ENCODE peak calls at places on chromosomes 16 and 17, in seven cellular contexts. One of them, this sample, is unnamed.

GRCh38 chr16:8567355-8568230 is 22.7 kb downstream of the TMEM114 start:
- DNase-seq in CD4-positive, alpha-beta memory T cell: peak; percentile 77
- DNase-seq in neural progenitor cell: peak; percentile 96
- DNase-seq in stomach: peak; percentile 70
- DNase-seq in SJSA1: peak; percentile 83
- DNase-seq in CD8-positive, alpha-beta memory T cell: peak; percentile 79
- DNase-seq in GM23248: peak; percentile 96
- DNase-seq in this sample: peak; percentile 80

GRCh38 chr17:54881255-54881972 is 19.2 kb upstream of the TOM1L1 start:
- DNase-seq in CD4-positive, alpha-beta memory T cell: no peak
- DNase-seq in neural progenitor cell: no peak
- DNase-seq in stomach: no peak
- DNase-seq in SJSA1: no peak
- DNase-seq in CD8-positive, alpha-beta memory T cell: no peak
- DNase-seq in GM23248: no peak
- DNase-seq in this sample: no peak

GRCh38 chr17:21283482-21284318 is 811 bp upstream of the MAP2K3 start:
- DNase-seq in CD4-positive, alpha-beta memory T cell: peak; percentile 10
- DNase-seq in neural progenitor cell: peak; percentile 54
- DNase-seq in stomach: peak; percentile 52
- DNase-seq in SJSA1: no peak
- DNase-seq in CD8-positive, alpha-beta memory T cell: peak; percentile 49
- DNase-seq in GM23248: peak; percentile 67
- DNase-seq in this sample: no peak

GRCh38 chr17:14014647-14015046 is 54.7 kb upstream of the COX10 start:
- DNase-seq in CD4-positive, alpha-beta memory T cell: no peak
- DNase-seq in neural progenitor cell: no peak
- DNase-seq in stomach: no peak
- DNase-seq in SJSA1: no peak
- DNase-seq in CD8-positive, alpha-beta memory T cell: no peak
- DNase-seq in GM23248: peak; percentile 79
- DNase-seq in this sample: no peak

GRCh38 chr17:69462882-69463281 is 48.4 kb downstream of the MAP2K6 start:
- DNase-seq in CD4-positive, alpha-beta memory T cell: no peak
- DNase-seq in neural progenitor cell: no peak
- DNase-seq in stomach: no peak
- DNase-seq in SJSA1: no peak
- DNase-seq in CD8-positive, alpha-beta memory T cell: no peak
- DNase-seq in GM23248: no peak
- DNase-seq in this sample: no peak

GRCh38 chr17:73769480-73769879 is 125.2 kb upstream of the SDK2 start:
- DNase-seq in CD4-positive, alpha-beta memory T cell: no peak
- DNase-seq in neural progenitor cell: no peak
- DNase-seq in stomach: no peak
- DNase-seq in SJSA1: no peak
- DNase-seq in CD8-positive, alpha-beta memory T cell: no peak
- DNase-seq in GM23248: peak; percentile 4
- DNase-seq in this sample: no peak

GRCh38 chr16:71895679-71896385 is 501 bp downstream of the IST1 start:
- DNase-seq in CD4-positive, alpha-beta memory T cell: no peak
- DNase-seq in neural progenitor cell: peak; percentile 42
- DNase-seq in stomach: peak; percentile 37
- DNase-seq in SJSA1: peak; percentile 44
- DNase-seq in CD8-positive, alpha-beta memory T cell: peak; percentile 66
- DNase-seq in GM23248: peak; percentile 68
- DNase-seq in this sample: no peak

GRCh38 chr16:46621006-46621629 is at the start of gene SHCBP1:
- DNase-seq in CD4-positive, alpha-beta memory T cell: peak; percentile 63
- DNase-seq in neural progenitor cell: peak; percentile 90
- DNase-seq in stomach: peak; percentile 76
- DNase-seq in SJSA1: peak; percentile 92
- DNase-seq in CD8-positive, alpha-beta memory T cell: peak; percentile 77
- DNase-seq in GM23248: peak; percentile 98
- DNase-seq in this sample: no peak

GRCh38 chr16:86834451-86835035 is 256.2 kb downstream of the FOXL1 start:
- DNase-seq in CD4-positive, alpha-beta memory T cell: no peak
- DNase-seq in neural progenitor cell: peak; percentile 71
- DNase-seq in stomach: no peak
- DNase-seq in SJSA1: peak; percentile 88
- DNase-seq in CD8-positive, alpha-beta memory T cell: no peak
- DNase-seq in GM23248: peak; percentile 30
- DNase-seq in this sample: peak; percentile 47

GRCh38 chr17:7956208-7956965 is 24.4 kb downstream of the CNTROB start:
- DNase-seq in CD4-positive, alpha-beta memory T cell: no peak
- DNase-seq in neural progenitor cell: no peak
- DNase-seq in stomach: no peak
- DNase-seq in SJSA1: no peak
- DNase-seq in CD8-positive, alpha-beta memory T cell: no peak
- DNase-seq in GM23248: no peak
- DNase-seq in this sample: no peak

GRCh38 chr16:66515543-66516171 is 34.3 kb downstream of the TK2 start:
- DNase-seq in CD4-positive, alpha-beta memory T cell: no peak
- DNase-seq in neural progenitor cell: no peak
- DNase-seq in stomach: no peak
- DNase-seq in SJSA1: peak; percentile 92
- DNase-seq in CD8-positive, alpha-beta memory T cell: no peak
- DNase-seq in GM23248: peak; percentile 80
- DNase-seq in this sample: no peak

GRCh38 chr16:66510711-66511614 is 39.0 kb downstream of the TK2 start:
- DNase-seq in CD4-positive, alpha-beta memory T cell: no peak
- DNase-seq in neural progenitor cell: peak; percentile 22
- DNase-seq in stomach: peak; percentile 66
- DNase-seq in SJSA1: peak; percentile 32
- DNase-seq in CD8-positive, alpha-beta memory T cell: no peak
- DNase-seq in GM23248: peak; percentile 30
- DNase-seq in this sample: no peak

GRCh38 chr16:66511615-66512500 is 38.1 kb downstream of the TK2 start:
- DNase-seq in CD4-positive, alpha-beta memory T cell: no peak
- DNase-seq in neural progenitor cell: peak; percentile 33
- DNase-seq in stomach: peak; percentile 25
- DNase-seq in SJSA1: peak; percentile 53
- DNase-seq in CD8-positive, alpha-beta memory T cell: no peak
- DNase-seq in GM23248: peak; percentile 91
- DNase-seq in this sample: no peak

GRCh38 chr16:66510298-66510697 is 39.6 kb downstream of the TK2 start:
- DNase-seq in CD4-positive, alpha-beta memory T cell: no peak
- DNase-seq in neural progenitor cell: no peak
- DNase-seq in stomach: peak; percentile 24
- DNase-seq in SJSA1: peak; percentile 37
- DNase-seq in CD8-positive, alpha-beta memory T cell: no peak
- DNase-seq in GM23248: no peak
- DNase-seq in this sample: no peak

DNA sequence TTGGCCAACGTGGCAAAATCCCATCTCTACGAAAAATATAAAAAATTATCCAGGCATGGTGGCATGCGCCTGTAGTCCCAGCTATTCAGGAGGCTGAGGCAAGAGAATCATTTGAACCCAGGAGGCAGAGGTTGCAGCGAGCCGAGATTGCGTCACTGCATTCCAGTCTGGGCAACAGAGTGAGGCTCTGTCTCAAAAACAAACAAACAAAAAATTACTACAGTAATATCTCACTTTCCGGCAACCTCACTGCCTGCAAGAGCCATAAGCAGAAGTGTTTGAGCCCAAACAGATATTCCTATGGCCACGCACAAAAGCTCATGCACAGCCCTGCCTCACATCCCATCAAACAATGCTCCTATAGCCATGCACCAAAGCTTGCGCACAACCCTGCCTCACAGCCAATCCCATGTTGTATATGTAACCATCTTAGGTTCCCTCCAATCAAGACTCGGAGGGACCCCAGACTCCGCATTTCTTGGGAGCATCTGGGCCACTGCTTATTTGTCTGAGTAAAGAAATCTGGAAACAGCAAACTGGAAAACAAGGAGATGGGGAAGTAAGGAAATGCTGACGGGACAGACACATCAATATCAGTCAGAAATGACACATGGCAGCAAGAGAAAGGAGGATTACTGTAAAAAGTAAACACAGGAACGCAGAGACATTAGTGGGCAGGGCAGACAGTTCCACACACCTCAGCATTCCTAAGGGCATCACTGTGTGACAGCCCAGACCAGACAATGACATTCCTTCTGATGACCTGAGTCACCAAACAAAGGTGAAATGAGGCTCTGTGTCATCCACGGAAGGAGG is 37.1 kb downstream of the TK2 start:
- DNase-seq in CD4-positive, alpha-beta memory T cell: no peak
- DNase-seq in neural progenitor cell: no peak
- DNase-seq in stomach: peak; percentile 21
- DNase-seq in SJSA1: peak; percentile 73
- DNase-seq in CD8-positive, alpha-beta memory T cell: no peak
- DNase-seq in GM23248: peak; percentile 64
- DNase-seq in this sample: no peak
- H3K4me1 ChIP-seq in CD4-positive, alpha-beta memory T cell: peaks cover 48% of the 10 kb centered on the region
- H3K4me1 ChIP-seq in neural progenitor cell: peaks cover 35% of the 10 kb centered on the region
- H3K4me1 ChIP-seq in stomach: peaks cover 72% of the 10 kb centered on the region
- H3K4me1 ChIP-seq in SJSA1: peaks cover 68% of the 10 kb centered on the region
- H3K4me1 ChIP-seq in CD8-positive, alpha-beta memory T cell: peaks cover 34% of the 10 kb centered on the region
- H3K4me1 ChIP-seq in GM23248: peaks cover 54% of the 10 kb centered on the region
- H3K4me1 ChIP-seq in this sample: peaks cover 47% of the 10 kb centered on the region

GRCh38 chr17:50165466-50165865 is 339 bp upstream of the SGCA start:
- DNase-seq in CD4-positive, alpha-beta memory T cell: no peak
- DNase-seq in neural progenitor cell: no peak
- DNase-seq in stomach: no peak
- DNase-seq in SJSA1: no peak
- DNase-seq in CD8-positive, alpha-beta memory T cell: no peak
- DNase-seq in GM23248: no peak
- DNase-seq in this sample: no peak

GRCh38 chr17:50165066-50165465 is 739 bp upstream of the SGCA start:
- DNase-seq in CD4-positive, alpha-beta memory T cell: no peak
- DNase-seq in neural progenitor cell: no peak
- DNase-seq in stomach: no peak
- DNase-seq in SJSA1: no peak
- DNase-seq in CD8-positive, alpha-beta memory T cell: no peak
- DNase-seq in GM23248: no peak
- DNase-seq in this sample: no peak

GRCh38 chr17:50164697-50164988 is 1.2 kb upstream of the SGCA start:
- DNase-seq in CD4-positive, alpha-beta memory T cell: no peak
- DNase-seq in neural progenitor cell: no peak
- DNase-seq in stomach: no peak
- DNase-seq in SJSA1: no peak
- DNase-seq in CD8-positive, alpha-beta memory T cell: no peak
- DNase-seq in GM23248: no peak
- DNase-seq in this sample: no peak

GRCh38 chr17:50166518-50167181 is 845 bp downstream of the SGCA start:
- DNase-seq in CD4-positive, alpha-beta memory T cell: no peak
- DNase-seq in neural progenitor cell: no peak
- DNase-seq in stomach: no peak
- DNase-seq in SJSA1: no peak
- DNase-seq in CD8-positive, alpha-beta memory T cell: no peak
- DNase-seq in GM23248: no peak
- DNase-seq in this sample: no peak

GRCh38 chr17:50165867-50166517 is at the start of gene SGCA:
- DNase-seq in CD4-positive, alpha-beta memory T cell: no peak
- DNase-seq in neural progenitor cell: no peak
- DNase-seq in stomach: no peak
- DNase-seq in SJSA1: no peak
- DNase-seq in CD8-positive, alpha-beta memory T cell: no peak
- DNase-seq in GM23248: no peak
- DNase-seq in this sample: no peak
- H3K4me1 ChIP-seq in CD4-positive, alpha-beta memory T cell: peaks cover 25% of the 10 kb centered on the region
- H3K4me1 ChIP-seq in neural progenitor cell: peaks cover 8% of the 10 kb centered on the region
- H3K4me1 ChIP-seq in stomach: peaks cover 63% of the 10 kb centered on the region
- H3K4me1 ChIP-seq in SJSA1: peaks cover 21% of the 10 kb centered on the region
- H3K4me1 ChIP-seq in CD8-positive, alpha-beta memory T cell: peaks cover 33% of the 10 kb centered on the region
- H3K4me1 ChIP-seq in GM23248: peaks cover 3% of the 10 kb centered on the region
- H3K4me1 ChIP-seq in this sample: peaks cover 6% of the 10 kb centered on the region

GRCh38 chr17:81252336-81253329 is 13.5 kb downstream of the NDUFAF8 start:
- DNase-seq in CD4-positive, alpha-beta memory T cell: no peak
- DNase-seq in neural progenitor cell: no peak
- DNase-seq in stomach: no peak
- DNase-seq in SJSA1: no peak
- DNase-seq in CD8-positive, alpha-beta memory T cell: no peak
- DNase-seq in GM23248: no peak
- DNase-seq in this sample: no peak
- H3K4me1 ChIP-seq in CD4-positive, alpha-beta memory T cell: no peaks in the 10 kb centered on the region
- H3K4me1 ChIP-seq in neural progenitor cell: peaks cover 5% of the 10 kb centered on the region
- H3K4me1 ChIP-seq in stomach: peaks cover 30% of the 10 kb centered on the region
- H3K4me1 ChIP-seq in SJSA1: no peaks in the 10 kb centered on the region
- H3K4me1 ChIP-seq in CD8-positive, alpha-beta memory T cell: no peaks in the 10 kb centered on the region
- H3K4me1 ChIP-seq in GM23248: no peaks in the 10 kb centered on the region
- H3K4me1 ChIP-seq in this sample: peaks cover 3% of the 10 kb centered on the region

GRCh38 chr17:60077226-60077625 is 1.5 kb downstream of the HEATR6 start:
- DNase-seq in CD4-positive, alpha-beta memory T cell: no peak
- DNase-seq in neural progenitor cell: peak; percentile 27
- DNase-seq in stomach: no peak
- DNase-seq in SJSA1: no peak
- DNase-seq in CD8-positive, alpha-beta memory T cell: no peak
- DNase-seq in GM23248: no peak
- DNase-seq in this sample: no peak

GRCh38 chr17:60080545-60080944 is 1.8 kb upstream of the HEATR6 start:
- DNase-seq in CD4-positive, alpha-beta memory T cell: no peak
- DNase-seq in neural progenitor cell: no peak
- DNase-seq in stomach: no peak
- DNase-seq in SJSA1: no peak
- DNase-seq in CD8-positive, alpha-beta memory T cell: no peak
- DNase-seq in GM23248: no peak
- DNase-seq in this sample: no peak

GRCh38 chr17:60076811-60077210 is 1.9 kb downstream of the HEATR6 start:
- DNase-seq in CD4-positive, alpha-beta memory T cell: no peak
- DNase-seq in neural progenitor cell: no peak
- DNase-seq in stomach: no peak
- DNase-seq in SJSA1: no peak
- DNase-seq in CD8-positive, alpha-beta memory T cell: no peak
- DNase-seq in GM23248: no peak
- DNase-seq in this sample: no peak

GRCh38 chr17:60077672-60078519 is 825 bp downstream of the HEATR6 start:
- DNase-seq in CD4-positive, alpha-beta memory T cell: no peak
- DNase-seq in neural progenitor cell: peak; percentile 10
- DNase-seq in stomach: no peak
- DNase-seq in SJSA1: no peak
- DNase-seq in CD8-positive, alpha-beta memory T cell: no peak
- DNase-seq in GM23248: peak; percentile 69
- DNase-seq in this sample: no peak

GRCh38 chr17:60079401-60079861 is 710 bp upstream of the HEATR6 start:
- DNase-seq in CD4-positive, alpha-beta memory T cell: no peak
- DNase-seq in neural progenitor cell: no peak
- DNase-seq in stomach: no peak
- DNase-seq in SJSA1: no peak
- DNase-seq in CD8-positive, alpha-beta memory T cell: no peak
- DNase-seq in GM23248: peak; percentile 65
- DNase-seq in this sample: no peak
- H3K4me1 ChIP-seq in CD4-positive, alpha-beta memory T cell: peaks cover 18% of the 10 kb centered on the region
- H3K4me1 ChIP-seq in neural progenitor cell: peaks cover 12% of the 10 kb centered on the region
- H3K4me1 ChIP-seq in stomach: peaks cover 29% of the 10 kb centered on the region
- H3K4me1 ChIP-seq in SJSA1: peaks cover 57% of the 10 kb centered on the region
- H3K4me1 ChIP-seq in CD8-positive, alpha-beta memory T cell: peaks cover 21% of the 10 kb centered on the region
- H3K4me1 ChIP-seq in GM23248: peaks cover 48% of the 10 kb centered on the region
- H3K4me1 ChIP-seq in this sample: peaks cover 45% of the 10 kb centered on the region

DNA sequence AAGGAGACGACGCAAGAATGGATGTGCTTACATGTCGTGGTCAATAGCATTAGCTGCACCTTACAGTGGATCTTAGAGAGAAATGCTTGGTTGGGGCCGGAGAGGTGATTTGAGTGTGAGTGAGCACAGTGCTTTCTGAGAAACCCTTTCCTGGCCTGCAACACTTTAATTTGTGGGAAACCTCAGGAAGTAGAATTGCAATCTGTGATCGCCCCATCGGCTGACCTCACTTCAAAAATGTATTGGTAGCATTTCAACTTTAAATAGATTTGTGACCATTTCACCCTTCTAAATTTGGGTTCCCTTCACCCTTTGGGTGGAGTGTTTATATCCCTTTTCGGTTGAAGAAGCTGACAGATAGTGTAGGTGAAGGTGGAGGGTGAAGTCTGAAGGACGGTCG is 13.2 kb downstream of the PRKCB start:
- DNase-seq in CD4-positive, alpha-beta memory T cell: no peak
- DNase-seq in neural progenitor cell: no peak
- DNase-seq in stomach: no peak
- DNase-seq in SJSA1: peak; percentile 4
- DNase-seq in CD8-positive, alpha-beta memory T cell: no peak
- DNase-seq in GM23248: no peak
- DNase-seq in this sample: no peak
- H3K4me1 ChIP-seq in CD4-positive, alpha-beta memory T cell: peaks cover 65% of the 10 kb centered on the region
- H3K4me1 ChIP-seq in neural progenitor cell: no peaks in the 10 kb centered on the region
- H3K4me1 ChIP-seq in stomach: peaks cover 17% of the 10 kb centered on the region
- H3K4me1 ChIP-seq in SJSA1: no peaks in the 10 kb centered on the region
- H3K4me1 ChIP-seq in CD8-positive, alpha-beta memory T cell: peaks cover 56% of the 10 kb centered on the region
- H3K4me1 ChIP-seq in GM23248: no peaks in the 10 kb centered on the region
- H3K4me1 ChIP-seq in this sample: no peaks in the 10 kb centered on the region